ENCODE peak calls at places on chromosomes 5 and 9, in five cellular contexts. One of them, this sample, is unnamed.
A peak's percentile ranks its signal among the peaks of the same experiment; 100 is the strongest.

GRCh38 chr9:113568481-113569321 is 105.2 kb downstream of the RGS3 start:
- DNase-seq in glutamatergic neuron: no peak
- DNase-seq in HepG2: no peak
- DNase-seq in cardiac muscle cell: no peak
- DNase-seq in astrocyte of the cerebellum: no peak
- DNase-seq in this sample: no peak

GRCh38 chr9:95005276-95006141 is 279.0 kb downstream of the AOPEP start:
- DNase-seq in cardiac muscle cell: no peak
- DNase-seq in astrocyte of the cerebellum: no peak
- DNase-seq in glutamatergic neuron: no peak
- DNase-seq in HepG2: no peak
- DNase-seq in this sample: no peak

GRCh38 chr5:11075010-11075860 is 314.2 kb upstream of the DAP start:
- DNase-seq in glutamatergic neuron: peak; percentile 53
- DNase-seq in HepG2: no peak
- DNase-seq in cardiac muscle cell: no peak
- DNase-seq in astrocyte of the cerebellum: no peak
- DNase-seq in this sample: no peak

GRCh38 chr9:80650964-80651555 is 1038.3 kb downstream of the TLE1 start:
- DNase-seq in astrocyte of the cerebellum: peak; percentile 67
- DNase-seq in cardiac muscle cell: no peak
- DNase-seq in HepG2: no peak
- DNase-seq in glutamatergic neuron: no peak
- DNase-seq in this sample: no peak

GRCh38 chr9:130446111-130446861 is 1.5 kb downstream of the ASS1 start:
- DNase-seq in glutamatergic neuron: no peak
- DNase-seq in cardiac muscle cell: peak; percentile 67
- DNase-seq in astrocyte of the cerebellum: peak; percentile 83
- DNase-seq in HepG2: peak; percentile 38
- DNase-seq in this sample: no peak

GRCh38 chr5:137611926-137612435 is 112.9 kb upstream of the SPOCK1 start:
- DNase-seq in cardiac muscle cell: no peak
- DNase-seq in astrocyte of the cerebellum: no peak
- DNase-seq in glutamatergic neuron: no peak
- DNase-seq in HepG2: no peak
- DNase-seq in this sample: no peak

GRCh38 chr5:158244882-158245281 is 385.9 kb upstream of the CLINT1 start:
- DNase-seq in HepG2: no peak
- DNase-seq in astrocyte of the cerebellum: no peak
- DNase-seq in glutamatergic neuron: no peak
- DNase-seq in cardiac muscle cell: no peak
- DNase-seq in this sample: no peak

GRCh38 chr9:33946779-33947535 is 101.7 kb downstream of the UBAP2 start:
- DNase-seq in glutamatergic neuron: no peak
- DNase-seq in cardiac muscle cell: no peak
- DNase-seq in HepG2: no peak
- DNase-seq in astrocyte of the cerebellum: peak; percentile 96
- DNase-seq in this sample: no peak

GRCh38 chr5:78835176-78835575 is 149.9 kb downstream of the ARSB start:
- DNase-seq in cardiac muscle cell: no peak
- DNase-seq in glutamatergic neuron: peak; percentile 52
- DNase-seq in astrocyte of the cerebellum: no peak
- DNase-seq in HepG2: no peak
- DNase-seq in this sample: no peak

GRCh38 chr9:135982499-135983264 is 21.5 kb upstream of the UBAC1 start:
- DNase-seq in cardiac muscle cell: no peak
- DNase-seq in glutamatergic neuron: no peak
- DNase-seq in HepG2: no peak
- DNase-seq in astrocyte of the cerebellum: no peak
- DNase-seq in this sample: no peak

GRCh38 chr9:16197578-16198370 is 644.9 kb downstream of the CCDC171 start:
- DNase-seq in astrocyte of the cerebellum: no peak
- DNase-seq in glutamatergic neuron: no peak
- DNase-seq in HepG2: no peak
- DNase-seq in cardiac muscle cell: no peak
- DNase-seq in this sample: no peak

GRCh38 chr9:99966720-99967119 is 60.3 kb downstream of the STX17 start:
- DNase-seq in glutamatergic neuron: no peak
- DNase-seq in HepG2: peak; percentile 69
- DNase-seq in astrocyte of the cerebellum: peak; percentile 3
- DNase-seq in cardiac muscle cell: peak; percentile 71
- DNase-seq in this sample: no peak

GRCh38 chr5:179833056-179833708 is 12.5 kb downstream of the SQSTM1 start:
- DNase-seq in HepG2: no peak
- DNase-seq in cardiac muscle cell: no peak
- DNase-seq in glutamatergic neuron: no peak
- DNase-seq in astrocyte of the cerebellum: no peak
- DNase-seq in this sample: no peak

GRCh38 chr5:370959-371810 is 49.7 kb downstream of the AHRR start:
- DNase-seq in astrocyte of the cerebellum: no peak
- DNase-seq in cardiac muscle cell: no peak
- DNase-seq in HepG2: no peak
- DNase-seq in glutamatergic neuron: peak; percentile 12
- DNase-seq in this sample: no peak

GRCh38 chr5:38796000-38796738 is 49.6 kb upstream of the OSMR start:
- DNase-seq in cardiac muscle cell: no peak
- DNase-seq in glutamatergic neuron: no peak
- DNase-seq in HepG2: no peak
- DNase-seq in astrocyte of the cerebellum: no peak
- DNase-seq in this sample: no peak

GRCh38 chr5:56191646-56192045 is 41.5 kb downstream of the ANKRD55 start:
- DNase-seq in astrocyte of the cerebellum: no peak
- DNase-seq in HepG2: no peak
- DNase-seq in cardiac muscle cell: no peak
- DNase-seq in glutamatergic neuron: no peak
- DNase-seq in this sample: no peak

GRCh38 chr9:1087120-1087881 is 37.1 kb downstream of the DMRT2 start:
- DNase-seq in cardiac muscle cell: no peak
- DNase-seq in astrocyte of the cerebellum: no peak
- DNase-seq in HepG2: no peak
- DNase-seq in glutamatergic neuron: no peak
- DNase-seq in this sample: no peak

GRCh38 chr9:137163101-137163661 is 6.7 kb downstream of the LRRC26 start:
- DNase-seq in cardiac muscle cell: peak; percentile 24
- DNase-seq in glutamatergic neuron: no peak
- DNase-seq in astrocyte of the cerebellum: no peak
- DNase-seq in HepG2: no peak
- DNase-seq in this sample: no peak
- TF ChIP-seq CTCF in cardiac muscle cell: no peak
- TF ChIP-seq CTCF in glutamatergic neuron: no peak
- TF ChIP-seq CTCF in astrocyte of the cerebellum: no peak
- TF ChIP-seq CTCF in HepG2: no peak
- TF ChIP-seq CTCF in this sample: no peak

GRCh38 chr9:78025186-78025585 is 6.4 kb downstream of the GNAQ start:
- DNase-seq in astrocyte of the cerebellum: no peak
- DNase-seq in glutamatergic neuron: no peak
- DNase-seq in cardiac muscle cell: no peak
- DNase-seq in HepG2: no peak
- DNase-seq in this sample: no peak

GRCh38 chr9:78017294-78017693 is 14.3 kb downstream of the GNAQ start:
- DNase-seq in glutamatergic neuron: no peak
- DNase-seq in cardiac muscle cell: no peak
- DNase-seq in astrocyte of the cerebellum: no peak
- DNase-seq in HepG2: no peak
- DNase-seq in this sample: no peak

GRCh38 chr9:78023003-78023741 is 8.4 kb downstream of the GNAQ start:
- DNase-seq in HepG2: peak; percentile 64
- DNase-seq in astrocyte of the cerebellum: no peak
- DNase-seq in cardiac muscle cell: no peak
- DNase-seq in glutamatergic neuron: no peak
- DNase-seq in this sample: no peak

GRCh38 chr9:78026416-78026815 is 5.2 kb downstream of the GNAQ start:
- DNase-seq in astrocyte of the cerebellum: no peak
- DNase-seq in cardiac muscle cell: no peak
- DNase-seq in glutamatergic neuron: no peak
- DNase-seq in HepG2: no peak
- DNase-seq in this sample: no peak

GRCh38 chr9:78021692-78022091 is 9.9 kb downstream of the GNAQ start:
- DNase-seq in cardiac muscle cell: no peak
- DNase-seq in glutamatergic neuron: no peak
- DNase-seq in astrocyte of the cerebellum: no peak
- DNase-seq in HepG2: no peak
- DNase-seq in this sample: no peak
- TF ChIP-seq CTCF in cardiac muscle cell: peak; percentile 38
- TF ChIP-seq CTCF in glutamatergic neuron: no peak
- TF ChIP-seq CTCF in astrocyte of the cerebellum: peak; percentile 9
- TF ChIP-seq CTCF in HepG2: no peak
- TF ChIP-seq CTCF in this sample: no peak

GRCh38 chr5:127875235-127876021 is 172.2 kb downstream of the CCDC192 start:
- DNase-seq in glutamatergic neuron: peak; percentile 40
- DNase-seq in cardiac muscle cell: peak; percentile 91
- DNase-seq in astrocyte of the cerebellum: no peak
- DNase-seq in HepG2: peak; percentile 75
- DNase-seq in this sample: peak; percentile 37
- TF ChIP-seq CTCF in glutamatergic neuron: peak; percentile 20
- TF ChIP-seq CTCF in cardiac muscle cell: peak; percentile 10
- TF ChIP-seq CTCF in astrocyte of the cerebellum: peak; percentile 13
- TF ChIP-seq CTCF in HepG2: peak; percentile 80
- TF ChIP-seq CTCF in this sample: peak; percentile 62

DNA sequence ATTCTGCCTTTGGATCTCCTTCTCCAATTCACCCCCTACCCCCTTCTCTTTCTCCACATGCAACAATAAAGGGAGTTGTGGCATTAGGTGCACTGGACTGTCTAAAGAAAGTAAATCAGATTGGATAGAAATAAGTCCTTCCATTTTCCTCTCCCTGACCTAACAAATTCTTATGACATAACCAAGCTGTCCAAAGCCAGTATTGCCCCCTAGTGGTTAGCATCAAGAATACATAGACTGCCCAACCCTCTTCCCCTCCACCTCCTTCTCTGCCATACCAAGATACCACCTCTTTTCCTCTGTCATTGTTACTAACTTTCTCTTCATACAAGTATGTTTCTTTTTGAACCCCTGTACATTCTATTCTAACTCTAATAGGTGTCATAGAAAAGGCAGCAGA is 45.7 kb downstream of the PPARGC1B start:
- DNase-seq in cardiac muscle cell: peak; percentile 34
- DNase-seq in HepG2: peak; percentile 25
- DNase-seq in astrocyte of the cerebellum: no peak
- DNase-seq in glutamatergic neuron: no peak
- DNase-seq in this sample: no peak
- TF ChIP-seq CTCF in cardiac muscle cell: peak; percentile 20
- TF ChIP-seq CTCF in HepG2: peak; percentile 47
- TF ChIP-seq CTCF in astrocyte of the cerebellum: no peak
- TF ChIP-seq CTCF in glutamatergic neuron: peak; percentile 65
- TF ChIP-seq CTCF in this sample: peak; percentile 67

DNA sequence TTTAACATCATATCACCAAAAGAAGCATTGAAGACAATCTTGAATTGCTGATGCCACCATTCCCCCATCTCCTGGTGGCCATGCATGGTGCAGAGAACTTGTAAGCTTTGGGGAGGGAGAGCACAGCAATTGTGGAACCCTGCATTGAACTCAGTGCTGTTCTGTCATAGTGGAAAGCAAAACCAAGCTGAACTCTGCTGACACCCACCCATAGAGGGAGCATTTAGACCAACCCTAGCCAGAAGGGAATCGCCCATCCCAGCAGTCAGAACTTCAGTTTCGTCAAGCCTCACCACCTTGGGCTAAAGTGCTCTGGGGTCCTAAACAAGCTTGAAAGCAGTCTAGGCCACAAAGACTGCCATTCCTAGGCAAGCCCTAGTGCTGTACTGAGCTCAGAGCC is 37.4 kb upstream of the RUSC2 start:
- DNase-seq in HepG2: no peak
- DNase-seq in astrocyte of the cerebellum: no peak
- DNase-seq in glutamatergic neuron: no peak
- DNase-seq in cardiac muscle cell: no peak
- DNase-seq in this sample: no peak
- TF ChIP-seq CTCF in HepG2: no peak
- TF ChIP-seq CTCF in astrocyte of the cerebellum: peak; percentile 18
- TF ChIP-seq CTCF in glutamatergic neuron: no peak
- TF ChIP-seq CTCF in cardiac muscle cell: peak; percentile 36
- TF ChIP-seq CTCF in this sample: no peak

This sample was measured in neural crest cell.